ENCODE peak calls at places on chromosome 6, in nine cellular contexts. W is mesothelial cell of epicardium; N is GM04504; G is stimulated activated CD8-positive, alpha-beta memory T cell treated with anti-CD3 and anti-CD28 coated beads, Interleukin-7, amount 100 ng/mL, for 4 hours; P is HCT116; I is WTC11; X is activated T-cell treated with anti-CD3 and anti-CD28 coated beads, Interleukin-2, amount 50 U/mL, for 72 hours; B is astrocyte of the spinal cord; E is lower lobe of right lung. O is an unnamed sample.

GRCh38 chr6:51865176-51865575 is 222.2 kb downstream of the PKHD1 start:
- DNase-seq in E (no peak), W (no peak), X (no peak), I (no peak), N (no peak), B (no peak), G (no peak), P (no peak), O (no peak)

GRCh38 chr6:166633732-166634535 is 6.9 kb upstream of the RPS6KA2 start:
- DNase-seq in W (no peak), I (no peak), G (no peak), P (no peak), E (peak), X (no peak), N (no peak), B (no peak), O (no peak)

GRCh38 chr6:6811151-6812002 is 222.9 kb downstream of the LY86 start:
- DNase-seq in B (peak), N (peak), G (no peak), X (no peak), P (peak), E (no peak), I (peak), W (no peak), O (no peak)

GRCh38 chr6:15509335-15509933 is 153.4 kb downstream of the DTNBP1 start:
- DNase-seq in P (no peak), G (no peak), B (no peak), N (no peak), E (no peak), W (no peak), X (no peak), I (no peak), O (no peak)

GRCh38 chr6:105326838-105327745 is 75.8 kb downstream of the PREP start:
- DNase-seq in P (peak), N (peak), E (no peak), G (no peak), X (no peak), I (no peak), W (no peak), B (peak), O (no peak)

GRCh38 chr6:130946076-130946475 is 117.0 kb downstream of the EPB41L2 start:
- DNase-seq in W (no peak), N (no peak), B (peak), X (no peak), I (no peak), E (no peak), P (no peak), G (no peak), O (no peak)

GRCh38 chr6:126539022-126539421 is 199.1 kb downstream of the CENPW start:
- DNase-seq in I (no peak), W (no peak), P (peak), X (no peak), E (no peak), G (no peak), B (peak), N (peak), O (no peak)

GRCh38 chr6:2990932-2991506 is 8.7 kb upstream of the NQO2 start:
- DNase-seq in G (no peak), X (no peak), B (no peak), P (no peak), N (no peak), I (no peak), E (no peak), W (no peak), O (no peak)

GRCh38 chr6:14476793-14477531 is 359.4 kb downstream of the CD83 start:
- DNase-seq in E (no peak), X (no peak), W (no peak), G (no peak), I (no peak), B (peak), P (no peak), N (peak), O (no peak)

GRCh38 chr6:25042599-25042936 is 106.8 kb upstream of the RIPOR2 start:
- DNase-seq in E (no peak), G (no peak), W (no peak), P (no peak), X (no peak), N (no peak), B (no peak), I (no peak), O (no peak)

GRCh38 chr6:90154666-90155065 is 142.0 kb downstream of the BACH2 start:
- DNase-seq in W (no peak), N (no peak), G (no peak), B (no peak), I (no peak), X (no peak), E (no peak), P (no peak), O (no peak)

GRCh38 chr6:82113231-82113630 is 134.3 kb downstream of the IBTK start:
- DNase-seq in X (no peak), G (no peak), I (no peak), E (no peak), N (no peak), P (no peak), B (peak), W (no peak), O (no peak)

GRCh38 chr6:21163110-21163837 is 430.3 kb upstream of the SOX4 start:
- DNase-seq in B (peak), X (peak), N (peak), G (no peak), P (peak), I (no peak), E (no peak), W (no peak), O (no peak)

GRCh38 chr6:138722425-138723371 is 50.9 kb upstream of the CCDC28A start:
- DNase-seq in P (peak), G (no peak), X (no peak), B (peak), N (peak), I (no peak), E (no peak), W (no peak), O (no peak)

GRCh38 chr6:2729921-2730320 is 20.8 kb downstream of the MYLK4 start:
- DNase-seq in N (no peak), E (no peak), I (no peak), B (no peak), G (no peak), W (no peak), P (no peak), X (no peak), O (no peak)

GRCh38 chr6:136309729-136310311 is 20.2 kb upstream of the BCLAF1 start:
- DNase-seq in G (no peak), N (no peak), E (no peak), P (no peak), I (no peak), B (no peak), W (no peak), X (no peak), O (no peak)

GRCh38 chr6:15301179-15302006 is 55.5 kb downstream of the JARID2 start:
- DNase-seq in P (no peak), N (no peak), E (no peak), B (no peak), W (no peak), G (no peak), I (no peak), X (no peak), O (no peak)

GRCh38 chr6:20086992-20087391 is 125.3 kb downstream of the MBOAT1 start:
- DNase-seq in N (no peak), G (no peak), E (no peak), W (no peak), B (no peak), I (no peak), X (no peak), P (no peak), O (no peak)

GRCh38 chr6:104686550-104687155 is 173.1 kb downstream of the HACE1 start:
- DNase-seq in X (no peak), E (no peak), W (no peak), N (no peak), B (no peak), G (no peak), I (no peak), P (no peak), O (no peak)

GRCh38 chr6:37538107-37538506 is 38.4 kb upstream of the CCDC167 start:
- DNase-seq in I (peak), N (no peak), P (peak), W (no peak), G (no peak), X (no peak), E (no peak), B (no peak), O (no peak)

GRCh38 chr6:41159415-41160082 is 3.4 kb downstream of the TREM2 start:
- DNase-seq in G (no peak), N (no peak), E (no peak), I (no peak), W (no peak), B (no peak), P (no peak), X (no peak), O (no peak)